ENCODE peak calls at places on chromosomes 13 and 19, in seven cellular contexts. One of them, this sample, is unnamed.

GRCh38 chr19:45130888-45131615 is 29.7 kb downstream of the NKPD1 start:
- DNase-seq in T-helper 1 cell: no peak
- DNase-seq in NCI-H1417: peak
- DNase-seq in neural crest cell: no peak
- DNase-seq in stimulated activated CD8-positive, alpha-beta memory T cell treated with anti-CD3 and anti-CD28 coated beads, Interleukin-12 subunit alpha, Interleukin-12 subunit beta, amount 100 ng/mL, for 4 hours: no peak
- DNase-seq in activated T-cell treated with anti-CD3 and anti-CD28 coated beads, Interleukin-2, amount 50 U/mL, for 1 hour: no peak
- DNase-seq in stimulated activated CD4-positive, alpha-beta T cell treated with anti-CD3 and anti-CD28 coated beads, Interleukin-2, amount 100 ng/mL, for 24 hours: no peak
- DNase-seq in this sample: peak

GRCh38 chr13:49295231-49295630 is 47.5 kb downstream of the CDADC1 start:
- DNase-seq in T-helper 1 cell: no peak
- DNase-seq in NCI-H1417: no peak
- DNase-seq in neural crest cell: no peak
- DNase-seq in stimulated activated CD8-positive, alpha-beta memory T cell treated with anti-CD3 and anti-CD28 coated beads, Interleukin-12 subunit alpha, Interleukin-12 subunit beta, amount 100 ng/mL, for 4 hours: no peak
- DNase-seq in activated T-cell treated with anti-CD3 and anti-CD28 coated beads, Interleukin-2, amount 50 U/mL, for 1 hour: no peak
- DNase-seq in stimulated activated CD4-positive, alpha-beta T cell treated with anti-CD3 and anti-CD28 coated beads, Interleukin-2, amount 100 ng/mL, for 24 hours: no peak
- DNase-seq in this sample: no peak

GRCh38 chr13:94239135-94239534 is 240.3 kb downstream of the DCT start:
- DNase-seq in T-helper 1 cell: no peak
- DNase-seq in NCI-H1417: no peak
- DNase-seq in neural crest cell: no peak
- DNase-seq in stimulated activated CD8-positive, alpha-beta memory T cell treated with anti-CD3 and anti-CD28 coated beads, Interleukin-12 subunit alpha, Interleukin-12 subunit beta, amount 100 ng/mL, for 4 hours: no peak
- DNase-seq in activated T-cell treated with anti-CD3 and anti-CD28 coated beads, Interleukin-2, amount 50 U/mL, for 1 hour: no peak
- DNase-seq in stimulated activated CD4-positive, alpha-beta T cell treated with anti-CD3 and anti-CD28 coated beads, Interleukin-2, amount 100 ng/mL, for 24 hours: no peak
- DNase-seq in this sample: no peak

GRCh38 chr13:76271728-76272232 is 614.4 kb downstream of the KCTD12 start:
- DNase-seq in T-helper 1 cell: no peak
- DNase-seq in NCI-H1417: peak
- DNase-seq in neural crest cell: no peak
- DNase-seq in stimulated activated CD8-positive, alpha-beta memory T cell treated with anti-CD3 and anti-CD28 coated beads, Interleukin-12 subunit alpha, Interleukin-12 subunit beta, amount 100 ng/mL, for 4 hours: no peak
- DNase-seq in activated T-cell treated with anti-CD3 and anti-CD28 coated beads, Interleukin-2, amount 50 U/mL, for 1 hour: no peak
- DNase-seq in stimulated activated CD4-positive, alpha-beta T cell treated with anti-CD3 and anti-CD28 coated beads, Interleukin-2, amount 100 ng/mL, for 24 hours: no peak
- DNase-seq in this sample: no peak

GRCh38 chr13:26721251-26721939 is 39.2 kb downstream of the GPR12 start:
- DNase-seq in T-helper 1 cell: no peak
- DNase-seq in NCI-H1417: no peak
- DNase-seq in neural crest cell: no peak
- DNase-seq in stimulated activated CD8-positive, alpha-beta memory T cell treated with anti-CD3 and anti-CD28 coated beads, Interleukin-12 subunit alpha, Interleukin-12 subunit beta, amount 100 ng/mL, for 4 hours: peak
- DNase-seq in activated T-cell treated with anti-CD3 and anti-CD28 coated beads, Interleukin-2, amount 50 U/mL, for 1 hour: peak
- DNase-seq in stimulated activated CD4-positive, alpha-beta T cell treated with anti-CD3 and anti-CD28 coated beads, Interleukin-2, amount 100 ng/mL, for 24 hours: peak
- DNase-seq in this sample: no peak

GRCh38 chr19:12785431-12786011 is 5.8 kb upstream of the JUNB start:
- DNase-seq in T-helper 1 cell: no peak
- DNase-seq in NCI-H1417: no peak
- DNase-seq in neural crest cell: no peak
- DNase-seq in stimulated activated CD8-positive, alpha-beta memory T cell treated with anti-CD3 and anti-CD28 coated beads, Interleukin-12 subunit alpha, Interleukin-12 subunit beta, amount 100 ng/mL, for 4 hours: no peak
- DNase-seq in activated T-cell treated with anti-CD3 and anti-CD28 coated beads, Interleukin-2, amount 50 U/mL, for 1 hour: peak
- DNase-seq in stimulated activated CD4-positive, alpha-beta T cell treated with anti-CD3 and anti-CD28 coated beads, Interleukin-2, amount 100 ng/mL, for 24 hours: no peak
- DNase-seq in this sample: no peak

GRCh38 chr13:19794552-19795143 is 11.9 kb upstream of the PSPC1 start:
- DNase-seq in T-helper 1 cell: no peak
- DNase-seq in NCI-H1417: no peak
- DNase-seq in neural crest cell: no peak
- DNase-seq in stimulated activated CD8-positive, alpha-beta memory T cell treated with anti-CD3 and anti-CD28 coated beads, Interleukin-12 subunit alpha, Interleukin-12 subunit beta, amount 100 ng/mL, for 4 hours: no peak
- DNase-seq in activated T-cell treated with anti-CD3 and anti-CD28 coated beads, Interleukin-2, amount 50 U/mL, for 1 hour: no peak
- DNase-seq in stimulated activated CD4-positive, alpha-beta T cell treated with anti-CD3 and anti-CD28 coated beads, Interleukin-2, amount 100 ng/mL, for 24 hours: no peak
- DNase-seq in this sample: peak

GRCh38 chr19:4233282-4233853 is 4.0 kb downstream of the EBI3 start:
- DNase-seq in T-helper 1 cell: peak
- DNase-seq in NCI-H1417: peak
- DNase-seq in neural crest cell: peak
- DNase-seq in stimulated activated CD8-positive, alpha-beta memory T cell treated with anti-CD3 and anti-CD28 coated beads, Interleukin-12 subunit alpha, Interleukin-12 subunit beta, amount 100 ng/mL, for 4 hours: peak
- DNase-seq in activated T-cell treated with anti-CD3 and anti-CD28 coated beads, Interleukin-2, amount 50 U/mL, for 1 hour: peak
- DNase-seq in stimulated activated CD4-positive, alpha-beta T cell treated with anti-CD3 and anti-CD28 coated beads, Interleukin-2, amount 100 ng/mL, for 24 hours: peak
- DNase-seq in this sample: peak

GRCh38 chr13:112137144-112137543 is 70.2 kb downstream of the SOX1 start:
- DNase-seq in T-helper 1 cell: no peak
- DNase-seq in NCI-H1417: no peak
- DNase-seq in neural crest cell: no peak
- DNase-seq in stimulated activated CD8-positive, alpha-beta memory T cell treated with anti-CD3 and anti-CD28 coated beads, Interleukin-12 subunit alpha, Interleukin-12 subunit beta, amount 100 ng/mL, for 4 hours: no peak
- DNase-seq in activated T-cell treated with anti-CD3 and anti-CD28 coated beads, Interleukin-2, amount 50 U/mL, for 1 hour: no peak
- DNase-seq in stimulated activated CD4-positive, alpha-beta T cell treated with anti-CD3 and anti-CD28 coated beads, Interleukin-2, amount 100 ng/mL, for 24 hours: no peak
- DNase-seq in this sample: no peak

GRCh38 chr19:36918090-36918489 is 2.0 kb downstream of the ZNF568 start:
- DNase-seq in T-helper 1 cell: no peak
- DNase-seq in NCI-H1417: no peak
- DNase-seq in neural crest cell: no peak
- DNase-seq in stimulated activated CD8-positive, alpha-beta memory T cell treated with anti-CD3 and anti-CD28 coated beads, Interleukin-12 subunit alpha, Interleukin-12 subunit beta, amount 100 ng/mL, for 4 hours: no peak
- DNase-seq in activated T-cell treated with anti-CD3 and anti-CD28 coated beads, Interleukin-2, amount 50 U/mL, for 1 hour: no peak
- DNase-seq in stimulated activated CD4-positive, alpha-beta T cell treated with anti-CD3 and anti-CD28 coated beads, Interleukin-2, amount 100 ng/mL, for 24 hours: no peak
- DNase-seq in this sample: no peak

GRCh38 chr19:49421039-49421877 is 2.0 kb downstream of the PTH2 start:
- DNase-seq in T-helper 1 cell: no peak
- DNase-seq in NCI-H1417: peak
- DNase-seq in neural crest cell: peak
- DNase-seq in stimulated activated CD8-positive, alpha-beta memory T cell treated with anti-CD3 and anti-CD28 coated beads, Interleukin-12 subunit alpha, Interleukin-12 subunit beta, amount 100 ng/mL, for 4 hours: no peak
- DNase-seq in activated T-cell treated with anti-CD3 and anti-CD28 coated beads, Interleukin-2, amount 50 U/mL, for 1 hour: peak
- DNase-seq in stimulated activated CD4-positive, alpha-beta T cell treated with anti-CD3 and anti-CD28 coated beads, Interleukin-2, amount 100 ng/mL, for 24 hours: peak
- DNase-seq in this sample: no peak

GRCh38 chr13:33249894-33250293 is 35.7 kb downstream of the STARD13 start:
- DNase-seq in T-helper 1 cell: no peak
- DNase-seq in NCI-H1417: no peak
- DNase-seq in neural crest cell: no peak
- DNase-seq in stimulated activated CD8-positive, alpha-beta memory T cell treated with anti-CD3 and anti-CD28 coated beads, Interleukin-12 subunit alpha, Interleukin-12 subunit beta, amount 100 ng/mL, for 4 hours: no peak
- DNase-seq in activated T-cell treated with anti-CD3 and anti-CD28 coated beads, Interleukin-2, amount 50 U/mL, for 1 hour: no peak
- DNase-seq in stimulated activated CD4-positive, alpha-beta T cell treated with anti-CD3 and anti-CD28 coated beads, Interleukin-2, amount 100 ng/mL, for 24 hours: no peak
- DNase-seq in this sample: no peak

GRCh38 chr13:46172531-46172991 is 9.4 kb downstream of the LCP1 start:
- DNase-seq in T-helper 1 cell: peak
- DNase-seq in NCI-H1417: no peak
- DNase-seq in neural crest cell: no peak
- DNase-seq in stimulated activated CD8-positive, alpha-beta memory T cell treated with anti-CD3 and anti-CD28 coated beads, Interleukin-12 subunit alpha, Interleukin-12 subunit beta, amount 100 ng/mL, for 4 hours: no peak
- DNase-seq in activated T-cell treated with anti-CD3 and anti-CD28 coated beads, Interleukin-2, amount 50 U/mL, for 1 hour: peak
- DNase-seq in stimulated activated CD4-positive, alpha-beta T cell treated with anti-CD3 and anti-CD28 coated beads, Interleukin-2, amount 100 ng/mL, for 24 hours: no peak
- DNase-seq in this sample: no peak

GRCh38 chr19:18741566-18742121 is 49.5 kb downstream of the COMP start:
- DNase-seq in T-helper 1 cell: no peak
- DNase-seq in NCI-H1417: peak
- DNase-seq in neural crest cell: no peak
- DNase-seq in stimulated activated CD8-positive, alpha-beta memory T cell treated with anti-CD3 and anti-CD28 coated beads, Interleukin-12 subunit alpha, Interleukin-12 subunit beta, amount 100 ng/mL, for 4 hours: no peak
- DNase-seq in activated T-cell treated with anti-CD3 and anti-CD28 coated beads, Interleukin-2, amount 50 U/mL, for 1 hour: no peak
- DNase-seq in stimulated activated CD4-positive, alpha-beta T cell treated with anti-CD3 and anti-CD28 coated beads, Interleukin-2, amount 100 ng/mL, for 24 hours: no peak
- DNase-seq in this sample: no peak

GRCh38 chr13:41007359-41008118 is 11.6 kb downstream of the ELF1 start:
- DNase-seq in T-helper 1 cell: no peak
- DNase-seq in NCI-H1417: no peak
- DNase-seq in neural crest cell: no peak
- DNase-seq in stimulated activated CD8-positive, alpha-beta memory T cell treated with anti-CD3 and anti-CD28 coated beads, Interleukin-12 subunit alpha, Interleukin-12 subunit beta, amount 100 ng/mL, for 4 hours: no peak
- DNase-seq in activated T-cell treated with anti-CD3 and anti-CD28 coated beads, Interleukin-2, amount 50 U/mL, for 1 hour: no peak
- DNase-seq in stimulated activated CD4-positive, alpha-beta T cell treated with anti-CD3 and anti-CD28 coated beads, Interleukin-2, amount 100 ng/mL, for 24 hours: no peak
- DNase-seq in this sample: no peak